ENCODE peak calls at places on chromosomes 4 and X, in eight cellular contexts. N is mesendoderm, J is spleen, R is MG63, A is endothelial cell of umbilical vein, K is H7, S is mesenchymal stem cell, I is IMR-90. C is an unnamed sample. For H3K36me3, the result is how much of the 10 kb centered on the place peaks cover.

GRCh38 chr4:72744103-72744725 is 175.2 kb upstream of the ADAMTS3 start:
- DNase-seq in J (no peak), R (peak), S (no peak), K (no peak), A (peak), N (no peak), I (no peak), C (no peak)

GRCh38 chr4:174749091-174749490 is 80.0 kb downstream of the GLRA3 start:
- DNase-seq in S (no peak), R (peak), J (no peak), K (no peak), N (no peak), I (no peak), A (no peak), C (no peak)

GRCh38 chr4:154164931-154165839 is 326.4 kb downstream of the DCHS2 start:
- DNase-seq in N (peak), A (no peak), S (peak), K (no peak), R (peak), I (peak), J (no peak), C (peak)

GRCh38 chrX:115330498-115331138 is 41.1 kb downstream of the LUZP4 start:
- DNase-seq in N (peak), S (peak), A (peak), I (peak), K (peak), R (peak), J (no peak), C (peak)

GRCh38 chr4:76035146-76035545 is 724 bp downstream of the CXCL11 start:
- DNase-seq in N (no peak), A (no peak), R (no peak), S (no peak), K (no peak), J (no peak), I (no peak), C (no peak)

GRCh38 chrX:10051866-10052265 is 84.7 kb downstream of the CLDN34 start:
- DNase-seq in K (no peak), S (no peak), I (no peak), R (no peak), N (no peak), A (no peak), J (no peak), C (no peak)

GRCh38 chr4:161320377-161320776 is 843.4 kb downstream of the FSTL5 start:
- DNase-seq in J (no peak), I (no peak), K (peak), S (peak), R (no peak), A (peak), N (peak), C (peak)

GRCh38 chrX:47562615-47563243 is 1.7 kb downstream of the ARAF start:
- DNase-seq in N (peak), K (peak), J (peak), I (no peak), S (peak), R (no peak), A (peak), C (no peak)

GRCh38 chr4:150501019-150501727 is 80.8 kb upstream of the MAB21L2 start:
- DNase-seq in R (no peak), I (peak), N (no peak), S (peak), K (no peak), J (no peak), A (no peak), C (no peak)

GRCh38 chr4:38491854-38492478 is 172.0 kb upstream of the KLF3 start:
- DNase-seq in N (no peak), J (no peak), A (no peak), R (no peak), I (no peak), S (no peak), K (no peak), C (no peak)

GRCh38 chr4:184279496-184280082 is 61.9 kb upstream of the ENPP6 start:
- DNase-seq in N (no peak), K (no peak), S (no peak), I (no peak), R (no peak), J (no peak), A (no peak), C (no peak)

GRCh38 chr4:99077177-99077576 is 11.4 kb downstream of the ADH5 start:
- DNase-seq in K (no peak), N (no peak), J (no peak), S (no peak), I (no peak), A (no peak), R (no peak), C (no peak)

GRCh38 chr4:99078336-99078735 is 10.3 kb downstream of the ADH5 start:
- DNase-seq in N (no peak), R (no peak), J (no peak), S (no peak), K (no peak), A (no peak), I (no peak), C (no peak)

GRCh38 chr4:99082192-99082591 is 6.4 kb downstream of the ADH5 start:
- DNase-seq in R (no peak), I (no peak), K (no peak), A (no peak), J (no peak), N (no peak), S (no peak), C (no peak)

GRCh38 chr4:99078931-99079624 is 9.5 kb downstream of the ADH5 start:
- DNase-seq in R (no peak), I (no peak), S (no peak), A (no peak), N (no peak), J (no peak), K (no peak), C (no peak)

DNA sequence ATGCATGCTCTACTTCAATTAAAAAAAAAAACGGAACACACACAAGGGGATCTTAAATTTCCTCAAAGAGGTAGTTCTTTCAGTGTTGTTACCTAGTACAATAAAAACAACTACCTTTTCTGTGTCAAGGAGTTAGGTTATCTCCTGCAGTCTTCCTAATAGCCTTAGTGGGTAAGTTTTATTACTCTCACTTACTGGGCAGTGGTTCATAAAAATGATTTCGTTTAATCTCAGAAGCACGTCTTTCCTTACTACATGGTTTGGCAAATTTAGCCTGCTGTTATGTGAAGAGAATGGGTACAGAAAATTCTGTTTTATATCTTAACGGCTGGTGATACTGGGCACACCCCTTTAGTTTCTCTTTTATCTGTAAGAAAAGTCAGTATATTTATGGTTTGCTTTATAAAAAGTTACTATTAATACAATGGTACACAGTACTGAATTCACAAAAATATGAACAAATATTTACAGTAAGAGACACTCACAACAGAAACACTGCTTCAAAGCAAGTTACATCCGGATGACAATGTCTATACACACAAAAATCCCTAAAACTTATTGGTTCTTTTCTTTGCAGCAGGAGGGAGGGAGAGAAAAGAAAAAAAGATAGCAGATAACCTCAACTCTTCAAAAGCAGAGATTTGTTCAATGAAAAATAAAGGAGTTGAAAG is 8.8 kb downstream of the ADH5 start:
- DNase-seq in R (no peak), J (no peak), K (no peak), A (no peak), I (no peak), N (no peak), S (no peak), C (no peak)
- H3K36me3 ChIP-seq in R (under half), J (half or more), K (under half), A (under half), I (half or more), N (under half), S (half or more), C (under half)

GRCh38 chr4:169800541-169800940 is 42.8 kb upstream of the HPF1 start:
- DNase-seq in S (no peak), N (no peak), K (no peak), J (no peak), R (no peak), A (no peak), I (no peak), C (no peak)
- H3K36me3 ChIP-seq in S (under half), N (under half), K (under half), J (under half), R (under half), A (under half), I (under half), C (under half)

GRCh38 chr4:128846063-128846462 is 36.6 kb downstream of the JADE1 start:
- DNase-seq in I (no peak), J (no peak), K (no peak), R (no peak), N (no peak), A (no peak), S (no peak), C (no peak)

GRCh38 chr4:128847074-128847724 is 37.7 kb downstream of the JADE1 start:
- DNase-seq in K (no peak), I (peak), A (no peak), R (no peak), J (peak), N (no peak), S (no peak), C (no peak)

GRCh38 chr4:128841402-128841801 is 31.9 kb downstream of the JADE1 start:
- DNase-seq in S (no peak), A (no peak), K (no peak), J (no peak), N (no peak), R (no peak), I (no peak), C (no peak)

GRCh38 chr4:128848461-128848860 is 39.0 kb downstream of the JADE1 start:
- DNase-seq in N (no peak), J (no peak), A (no peak), K (no peak), S (no peak), I (no peak), R (no peak), C (no peak)

GRCh38 chr4:128844931-128845330 is 35.4 kb downstream of the JADE1 start:
- DNase-seq in N (no peak), I (no peak), J (no peak), K (no peak), A (no peak), R (no peak), S (no peak), C (no peak)
- H3K36me3 ChIP-seq in N (under half), I (half or more), J (half or more), K (half or more), A (under half), R (under half), S (half or more), C (under half)

GRCh38 chr4:10074076-10074766 is 42.4 kb downstream of the WDR1 start:
- DNase-seq in J (no peak), I (no peak), N (no peak), S (no peak), K (no peak), R (no peak), A (no peak), C (no peak)
- H3K36me3 ChIP-seq in J (half or more), I (half or more), N (under half), S (half or more), K (under half), R (under half), A (half or more), C (under half)

DNA sequence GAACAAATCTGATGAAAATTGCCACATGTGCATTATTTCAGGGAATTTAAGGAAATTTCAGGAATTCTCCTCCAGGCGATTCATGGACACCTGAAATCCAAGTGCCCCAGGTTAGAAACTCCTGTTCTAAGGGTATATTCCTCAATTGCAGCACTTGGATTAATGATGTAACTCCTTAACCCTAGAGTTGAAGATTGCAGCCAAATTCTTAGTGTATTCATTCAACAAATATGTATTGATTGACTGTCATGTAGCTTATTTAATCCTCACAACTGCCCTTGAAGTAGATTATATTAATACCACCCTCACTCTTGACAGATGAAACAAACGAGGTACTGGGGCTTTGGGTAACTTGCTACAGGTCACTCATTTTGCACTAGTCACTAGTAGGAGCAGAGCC is 11.3 kb downstream of the CETN2 start:
- DNase-seq in S (no peak), J (no peak), N (no peak), K (no peak), R (no peak), I (peak), A (no peak), C (no peak)
- H3K36me3 ChIP-seq in S (under half), J (under half), N (under half), K (under half), R (under half), I (under half), A (under half), C (under half)

GRCh38 chr4:6795821-6796220 is 13.3 kb downstream of the KIAA0232 start:
- DNase-seq in S (no peak), I (no peak), N (no peak), R (no peak), A (no peak), K (no peak), J (no peak), C (no peak)
- H3K36me3 ChIP-seq in S (under half), I (under half), N (under half), R (under half), A (under half), K (under half), J (under half), C (under half)

GRCh38 chrX:111119341-111119740 is 23.4 kb downstream of the PAK3 start:
- DNase-seq in J (no peak), S (no peak), K (no peak), R (no peak), N (no peak), A (no peak), I (no peak), C (no peak)

GRCh38 chrX:111124418-111124817 is 28.4 kb downstream of the PAK3 start:
- DNase-seq in N (no peak), A (no peak), K (no peak), J (no peak), S (no peak), I (no peak), R (no peak), C (no peak)

GRCh38 chrX:111127038-111127437 is 31.0 kb downstream of the PAK3 start:
- DNase-seq in N (no peak), S (no peak), R (no peak), K (no peak), I (no peak), A (no peak), J (no peak), C (no peak)

GRCh38 chrX:111123125-111123524 is 27.1 kb downstream of the PAK3 start:
- DNase-seq in N (no peak), J (no peak), K (no peak), I (no peak), R (no peak), S (no peak), A (no peak), C (no peak)

GRCh38 chrX:111123606-111124179 is 27.7 kb downstream of the PAK3 start:
- DNase-seq in J (no peak), A (no peak), R (no peak), N (no peak), I (no peak), K (no peak), S (no peak), C (no peak)
- H3K36me3 ChIP-seq in J (under half), A (under half), R (under half), N (under half), I (under half), K (under half), S (under half), C (under half)

C was measured in GM06990.